ENCODE peak calls at places on chromosome 5, in six cellular contexts. S, L, T, Q, I and U are unnamed samples.

GRCh38 chr5:95686661-95687060 is 3.9 kb upstream of the SPATA9 start:
- DNase-seq in L (no peak), T (no peak), I (no peak), Q (no peak), S (peak), U (no peak)

GRCh38 chr5:77616920-77617319 is 21.6 kb downstream of the OTP start:
- DNase-seq in L (no peak), I (no peak), Q (no peak), S (no peak), T (no peak), U (no peak)

GRCh38 chr5:148729182-148729581 is 74.9 kb upstream of the HTR4 start:
- DNase-seq in I (no peak), S (no peak), Q (no peak), T (no peak), L (no peak), U (no peak)

GRCh38 chr5:172853355-172853975 is 19.4 kb downstream of the ERGIC1 start:
- DNase-seq in L (no peak), I (no peak), S (peak), Q (no peak), T (no peak), U (no peak)

GRCh38 chr5:99088309-99088708 is 159.5 kb upstream of the CHD1 start:
- DNase-seq in I (no peak), S (peak), L (no peak), Q (no peak), T (no peak), U (no peak)

GRCh38 chr5:88829773-88830172 is 53.2 kb downstream of the MEF2C start:
- DNase-seq in I (no peak), T (no peak), Q (no peak), L (no peak), S (no peak), U (no peak)

GRCh38 chr5:144126707-144127106 is 43.8 kb downstream of the YIPF5 start:
- DNase-seq in S (no peak), T (no peak), I (no peak), Q (no peak), L (no peak), U (no peak)

GRCh38 chr5:123752576-123752975 is 240.6 kb downstream of the CSNK1G3 start:
- DNase-seq in I (no peak), Q (no peak), S (peak), T (no peak), L (no peak), U (no peak)

GRCh38 chr5:99747342-99747741 is 787.8 kb upstream of the FAM174A start:
- DNase-seq in S (no peak), I (no peak), L (no peak), T (no peak), Q (no peak), U (no peak)

GRCh38 chr5:151097081-151097480 is 16.2 kb upstream of the TNIP1 start:
- DNase-seq in T (no peak), L (no peak), S (no peak), I (no peak), Q (no peak), U (no peak)

GRCh38 chr5:11252523-11252922 is 491.5 kb upstream of the DAP start:
- DNase-seq in L (no peak), I (no peak), S (no peak), Q (no peak), T (no peak), U (no peak)

GRCh38 chr5:56343988-56344387 is 110.9 kb upstream of the ANKRD55 start:
- DNase-seq in Q (no peak), S (no peak), L (no peak), T (no peak), I (no peak), U (no peak)

GRCh38 chr5:143806568-143806967 is 5.4 kb upstream of the HMHB1 start:
- DNase-seq in T (no peak), I (no peak), S (no peak), Q (no peak), L (no peak), U (no peak)

GRCh38 chr5:68172314-68172713 is 43.2 kb upstream of the PIK3R1 start:
- DNase-seq in Q (no peak), S (no peak), T (no peak), L (peak), I (no peak), U (no peak)

GRCh38 chr5:11182441-11183080 is 421.5 kb upstream of the DAP start:
- DNase-seq in I (peak), T (no peak), L (no peak), S (peak), Q (no peak), U (peak)

GRCh38 chr5:59296317-59297264 is 596.9 kb downstream of the PDE4D start:
- DNase-seq in I (no peak), Q (no peak), S (peak), T (no peak), L (no peak), U (no peak)

GRCh38 chr5:14490309-14490711 is 91.3 kb upstream of the OTULINL start:
- DNase-seq in L (peak), T (no peak), S (no peak), Q (no peak), I (no peak), U (peak)

GRCh38 chr5:142432961-142433360 is 108.1 kb upstream of the SPRY4 start:
- DNase-seq in Q (peak), S (no peak), I (no peak), L (no peak), T (peak), U (no peak)

GRCh38 chr5:82820188-82820587 is 257.0 kb downstream of the TMEM167A start:
- DNase-seq in S (no peak), T (no peak), Q (no peak), I (no peak), L (no peak), U (no peak)

GRCh38 chr5:157279605-157280239 is 13.8 kb downstream of the CYFIP2 start:
- DNase-seq in L (no peak), S (no peak), T (no peak), Q (no peak), I (no peak), U (no peak)

GRCh38 chr5:1478333-1478732 is 33.1 kb upstream of the SLC6A3 start:
- DNase-seq in T (no peak), S (no peak), L (no peak), Q (no peak), I (no peak), U (no peak)

GRCh38 chr5:332843-333242 is 11.3 kb downstream of the AHRR start:
- DNase-seq in S (no peak), L (no peak), I (no peak), T (no peak), Q (no peak), U (no peak)

GRCh38 chr5:73280821-73281746 is 108.1 kb downstream of the TMEM174 start:
- DNase-seq in T (no peak), I (peak), L (peak), Q (no peak), S (peak), U (no peak)

GRCh38 chr5:109714592-109714991 is 24.9 kb downstream of the MAN2A1 start:
- DNase-seq in I (no peak), T (no peak), S (no peak), Q (no peak), L (no peak), U (no peak)

GRCh38 chr5:180816608-180817534 is 14.3 kb upstream of the MGAT1 start:
- DNase-seq in L (no peak), S (peak), Q (no peak), I (no peak), T (no peak), U (no peak)

GRCh38 chr5:145244788-145245187 is 590.4 kb downstream of the PRELID2 start:
- DNase-seq in S (peak), T (no peak), I (no peak), Q (no peak), L (no peak), U (no peak)

GRCh38 chr5:10527281-10527950 is 36.5 kb upstream of the ANKRD33B start:
- DNase-seq in I (no peak), Q (no peak), S (peak), L (no peak), T (no peak), U (no peak)

GRCh38 chr5:91028518-91028956 is 354.6 kb downstream of the ARRDC3 start:
- DNase-seq in L (peak), I (no peak), T (no peak), Q (no peak), S (no peak), U (no peak)

GRCh38 chr5:155402927-155403645 is 389.5 kb downstream of the KIF4B start:
- DNase-seq in Q (no peak), T (no peak), I (no peak), S (no peak), L (no peak), U (no peak)

GRCh38 chr5:74651710-74652109 is 11.2 kb upstream of the ENC1 start:
- DNase-seq in I (no peak), L (no peak), Q (no peak), S (no peak), T (no peak), U (no peak)

GRCh38 chr5:164204338-164204946 is 699.0 kb downstream of the MAT2B start:
- DNase-seq in S (peak), T (no peak), L (no peak), I (no peak), Q (no peak), U (no peak)
- TF ChIP-seq CTCF in S (no peak), T (no peak), L (no peak), I (no peak), Q (no peak), U (no peak)

DNA sequence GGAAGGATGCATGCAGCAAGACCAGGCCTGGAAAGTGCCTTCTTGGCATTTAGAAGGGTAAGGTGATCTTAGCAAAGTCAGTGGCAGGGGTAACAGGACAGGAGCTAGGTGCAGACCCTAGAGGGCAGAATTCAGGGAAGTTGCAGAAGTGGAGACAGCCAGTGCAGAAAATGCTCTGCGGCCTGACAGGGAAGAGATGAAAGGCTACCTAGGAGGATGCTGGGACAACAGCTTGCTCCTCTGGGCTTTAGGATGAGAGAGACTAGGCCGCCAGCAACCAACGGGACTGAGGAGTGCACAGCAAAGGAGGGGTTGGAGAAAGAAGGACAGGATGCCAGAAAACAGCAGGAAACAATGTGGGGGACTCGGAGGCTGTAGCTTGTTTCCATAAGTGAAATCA is 219.9 kb downstream of the FSTL4 start:
- DNase-seq in Q (no peak), S (no peak), L (peak), I (no peak), T (no peak), U (no peak)
- TF ChIP-seq CTCF in Q (no peak), S (no peak), L (no peak), I (no peak), T (no peak), U (no peak)

DNA sequence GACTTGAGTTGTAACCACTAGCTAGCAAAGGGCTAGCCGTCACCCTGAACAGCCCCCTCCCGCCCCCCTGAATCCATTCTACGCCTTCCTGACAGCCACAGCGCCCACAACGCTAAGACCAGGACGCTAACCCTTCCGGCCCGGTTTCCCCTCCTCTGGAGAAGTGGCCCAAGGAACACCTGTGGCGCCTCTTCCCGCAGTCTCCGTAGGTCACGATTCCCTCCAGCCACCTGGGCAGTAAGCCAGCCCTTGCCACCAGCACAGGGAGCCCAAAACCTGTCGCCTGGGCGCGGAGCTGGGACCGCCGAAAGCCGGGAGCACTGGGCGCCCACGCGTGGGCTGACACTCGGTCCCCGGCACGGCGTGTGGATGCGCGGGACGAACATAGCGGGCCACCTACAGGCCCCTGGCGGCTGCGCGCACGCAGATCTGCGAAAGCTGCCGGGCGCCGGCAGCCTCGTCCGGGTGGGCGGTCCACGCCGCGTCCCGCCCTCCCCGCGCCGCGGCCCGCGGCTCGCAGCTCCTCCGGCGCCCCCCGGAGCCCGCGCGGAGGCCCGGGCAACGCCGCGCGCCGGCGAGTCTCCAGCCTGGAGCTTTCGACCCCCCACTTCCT is 596 bp downstream of the IRF1 start:
- DNase-seq in Q (no peak), S (peak), I (no peak), T (peak), L (peak), U (peak)
- TF ChIP-seq CTCF in Q (no peak), S (peak), I (peak), T (peak), L (peak), U (peak)

GRCh38 chr5:132416306-132417009 is 46.9 kb downstream of the SLC22A5 start:
- DNase-seq in S (no peak), I (no peak), T (no peak), Q (no peak), L (no peak), U (no peak)

GRCh38 chr5:132417461-132417860 is 48.0 kb downstream of the SLC22A5 start:
- DNase-seq in Q (no peak), S (no peak), L (no peak), T (no peak), I (no peak), U (no peak)

GRCh38 chr5:132417010-132417439 is 47.5 kb downstream of the SLC22A5 start:
- DNase-seq in Q (no peak), L (no peak), S (no peak), I (no peak), T (no peak), U (no peak)

GRCh38 chr5:132413567-132413966 is 44.1 kb downstream of the SLC22A5 start:
- DNase-seq in L (no peak), Q (no peak), T (no peak), I (no peak), S (no peak), U (no peak)

GRCh38 chr5:132414634-132415377 is 45.3 kb downstream of the SLC22A5 start:
- DNase-seq in T (no peak), L (no peak), Q (no peak), S (no peak), I (peak), U (no peak)
- TF ChIP-seq CTCF in T (no peak), L (no peak), Q (no peak), S (no peak), I (no peak), U (no peak)